ENCODE peak calls at places on chromosome 4, in four cellular contexts. T is HepG2, C is IMR-90, A is K562. L is an unnamed sample.

GRCh38 chr4:184420881-184421416 is 53.4 kb downstream of the IRF2 start:
- DNase-seq in T (no peak), A (no peak), C (no peak), L (no peak)

GRCh38 chr4:150104401-150105027 is 26.3 kb downstream of the DCLK2 start:
- DNase-seq in T (no peak), A (no peak), C (no peak), L (no peak)

GRCh38 chr4:87150498-87151261 is 69.7 kb downstream of the KLHL8 start:
- DNase-seq in A (peak), T (peak), C (peak), L (peak)

GRCh38 chr4:22416403-22416802 is 99.5 kb downstream of the ADGRA3 start:
- DNase-seq in A (peak), C (peak), T (no peak), L (no peak)

GRCh38 chr4:76213415-76214268 is at the start of gene SCARB2:
- DNase-seq in A (peak), C (peak), T (peak), L (peak)

GRCh38 chr4:188372051-188372450 is 232.8 kb downstream of the TRIML1 start:
- DNase-seq in A (no peak), T (no peak), C (peak), L (no peak)

GRCh38 chr4:137861682-137862081 is 329.4 kb upstream of the PCDH18 start:
- DNase-seq in A (peak), T (no peak), C (peak), L (peak)

GRCh38 chr4:68736813-68737212 is 66.4 kb upstream of the UGT2B15 start:
- DNase-seq in A (no peak), T (peak), C (no peak), L (no peak)

GRCh38 chr4:172035573-172035972 is 222.4 kb downstream of the GALNTL6 start:
- DNase-seq in C (no peak), T (no peak), A (no peak), L (no peak)

GRCh38 chr4:54001558-54002365 is 62.6 kb downstream of the CHIC2 start:
- DNase-seq in A (no peak), T (no peak), C (no peak), L (no peak)

GRCh38 chr4:7042697-7043464 is at the start of gene TADA2B:
- DNase-seq in C (peak), A (peak), T (peak), L (peak)

GRCh38 chr4:83552924-83553323 is 17.0 kb downstream of the GPAT3 start:
- DNase-seq in A (peak), C (peak), T (no peak), L (peak)

GRCh38 chr4:142917678-142918077 is 71.6 kb upstream of the INPP4B start:
- DNase-seq in A (no peak), C (no peak), T (peak), L (peak)

GRCh38 chr4:161404346-161405110 is 759.3 kb downstream of the FSTL5 start:
- DNase-seq in A (no peak), C (no peak), T (no peak), L (no peak)

GRCh38 chr4:78129383-78130108 is 72.4 kb downstream of the FRAS1 start:
- DNase-seq in A (no peak), C (no peak), T (no peak), L (no peak)

GRCh38 chr4:2794707-2795557 is 2.0 kb downstream of the SH3BP2 start:
- DNase-seq in A (peak), T (no peak), C (peak), L (no peak)

GRCh38 chr4:114494257-114494803 is 104.3 kb upstream of the UGT8 start:
- DNase-seq in A (no peak), T (no peak), C (no peak), L (no peak)

GRCh38 chr4:149755969-149756368 is 59.7 kb downstream of the IQCM start:
- DNase-seq in A (no peak), T (no peak), C (no peak), L (no peak)

GRCh38 chr4:7842384-7843279 is 97.0 kb downstream of the AFAP1 start:
- DNase-seq in A (no peak), C (peak), T (no peak), L (peak)

GRCh38 chr4:180923476-180923875 is 1319.7 kb upstream of the TENM3 start:
- DNase-seq in T (no peak), C (peak), A (no peak), L (no peak)

GRCh38 chr4:161714928-161715327 is 448.9 kb downstream of the FSTL5 start:
- DNase-seq in C (peak), T (no peak), A (no peak), L (no peak)

DNA sequence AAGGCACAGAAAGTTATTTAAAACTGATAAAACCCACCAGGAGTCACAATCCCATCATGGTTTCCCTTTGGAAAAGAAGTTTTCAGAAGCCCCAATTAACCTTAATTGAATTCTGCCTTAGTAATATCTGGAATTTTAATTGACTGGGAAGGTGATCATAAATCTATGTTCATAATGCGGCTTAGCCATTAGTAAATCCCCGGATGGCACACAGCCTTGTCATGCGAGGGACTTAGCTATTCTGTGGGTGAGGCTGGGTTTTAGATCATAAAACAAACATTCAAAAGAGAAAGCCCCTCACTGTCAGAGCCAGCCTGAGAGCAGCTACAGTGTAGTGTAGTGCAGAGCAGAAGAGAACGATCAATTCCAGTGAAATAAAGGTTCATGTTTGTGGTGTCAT is 124.0 kb upstream of the NOCT start:
- DNase-seq in T (no peak), A (no peak), C (no peak), L (no peak)
- TF ChIP-seq MAZ in T (no peak), A (no peak), C (no peak), L (no peak)

DNA sequence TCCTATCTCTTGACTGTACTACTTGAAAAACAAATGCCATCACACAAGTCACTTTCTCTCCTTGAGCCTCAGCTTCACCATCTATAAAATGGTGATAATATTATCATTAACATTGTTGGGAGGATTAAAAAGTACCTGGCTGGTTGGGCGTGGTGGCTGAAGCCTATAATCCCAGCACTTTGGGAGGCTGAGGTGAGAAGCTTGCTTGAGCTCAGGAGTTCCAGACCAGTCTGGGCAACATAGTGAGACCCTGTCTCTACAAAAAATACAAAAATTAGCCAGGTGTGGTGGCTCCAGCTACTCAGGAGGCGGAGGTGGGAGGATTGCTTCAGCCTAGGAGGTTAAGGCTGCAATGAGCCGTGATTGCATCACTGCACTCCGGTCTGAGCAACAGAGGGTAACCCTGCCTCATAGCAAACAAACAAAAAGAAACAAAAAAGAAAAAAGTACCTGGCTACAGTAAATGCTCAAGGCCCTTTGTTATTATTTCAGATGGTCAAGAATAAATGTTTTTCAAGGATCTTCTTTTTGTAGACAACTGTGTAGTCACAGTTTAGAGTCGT is 120.3 kb downstream of the CHRNA9 start:
- DNase-seq in T (peak), C (no peak), A (no peak), L (no peak)
- TF ChIP-seq MAZ in T (no peak), C (no peak), A (no peak), L (no peak)

DNA sequence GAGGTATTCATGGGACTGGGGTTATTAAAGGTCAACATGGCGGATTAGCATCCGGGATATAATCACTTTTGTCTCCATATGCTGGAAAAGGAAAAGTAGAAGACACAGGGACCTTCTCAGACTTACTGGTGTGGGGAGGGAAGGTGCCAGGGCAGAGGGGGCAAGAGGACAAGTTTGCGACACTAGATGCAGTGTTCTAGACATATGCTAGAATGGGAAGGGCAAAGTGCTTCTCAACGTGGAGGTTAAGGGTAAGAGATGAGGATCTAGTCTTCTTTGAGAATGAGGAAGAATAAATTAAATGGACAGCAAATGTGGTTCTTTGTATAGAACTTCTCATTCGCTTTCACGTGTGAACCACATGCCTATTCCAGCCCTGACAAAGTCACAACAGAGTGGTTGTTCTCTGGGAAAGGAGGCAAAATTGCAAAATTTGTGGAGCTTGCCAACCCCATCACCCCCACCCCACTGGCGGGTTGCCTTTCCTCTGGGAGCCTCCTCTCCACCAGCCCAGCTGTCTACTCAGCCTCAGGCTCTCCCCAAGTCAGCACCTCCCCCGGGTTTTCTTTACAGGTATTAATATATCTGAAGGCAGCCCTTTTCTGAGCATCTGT is 1.4 kb upstream of the ANXA5 start:
- DNase-seq in C (no peak), T (no peak), A (no peak), L (no peak)
- TF ChIP-seq MAZ in C (no peak), T (no peak), A (no peak), L (no peak)

GRCh38 chr4:134201216-134202098 is at the start of gene PABPC4L:
- DNase-seq in C (peak), A (peak), T (no peak), L (peak)
- TF ChIP-seq MAZ in C (no peak), A (peak), T (no peak), L (no peak)

DNA sequence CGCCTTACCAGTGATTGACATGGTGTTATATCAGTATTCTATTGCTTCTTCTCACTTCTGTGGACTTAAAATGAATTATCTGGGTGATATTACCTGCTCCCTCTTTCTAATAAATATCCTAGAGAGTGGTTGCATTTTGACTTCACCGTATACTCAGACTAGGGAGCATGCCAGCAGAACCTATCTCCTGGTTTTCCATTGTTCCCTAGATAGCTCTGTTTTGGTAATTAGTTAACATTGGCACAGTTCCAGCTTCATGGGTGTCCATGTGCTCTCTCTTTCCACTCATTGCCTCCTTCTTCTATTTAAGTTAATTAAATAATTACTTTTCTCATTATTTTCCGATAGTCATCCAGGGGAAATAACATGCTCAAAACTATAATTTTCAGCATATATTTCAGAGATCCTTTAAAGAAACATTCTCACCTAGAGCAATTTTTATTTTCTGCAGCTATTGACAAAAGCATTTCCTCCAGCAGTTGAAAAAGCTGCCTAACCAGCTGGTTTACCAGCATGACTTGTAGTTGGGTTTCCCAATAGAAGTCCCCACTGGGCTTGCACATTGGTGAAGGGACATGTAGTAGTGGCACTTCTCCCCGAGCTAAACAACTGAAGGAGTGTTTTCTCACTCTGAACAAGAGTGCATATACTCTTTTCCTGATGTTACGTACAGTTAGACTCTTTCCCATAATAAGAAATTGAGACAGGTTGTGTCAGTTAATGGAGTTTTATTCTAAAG is 27.9 kb upstream of the PAPSS1 start:
- DNase-seq in A (no peak), T (no peak), C (no peak), L (no peak)
- TF ChIP-seq MAZ in A (no peak), T (no peak), C (no peak), L (no peak)

DNA sequence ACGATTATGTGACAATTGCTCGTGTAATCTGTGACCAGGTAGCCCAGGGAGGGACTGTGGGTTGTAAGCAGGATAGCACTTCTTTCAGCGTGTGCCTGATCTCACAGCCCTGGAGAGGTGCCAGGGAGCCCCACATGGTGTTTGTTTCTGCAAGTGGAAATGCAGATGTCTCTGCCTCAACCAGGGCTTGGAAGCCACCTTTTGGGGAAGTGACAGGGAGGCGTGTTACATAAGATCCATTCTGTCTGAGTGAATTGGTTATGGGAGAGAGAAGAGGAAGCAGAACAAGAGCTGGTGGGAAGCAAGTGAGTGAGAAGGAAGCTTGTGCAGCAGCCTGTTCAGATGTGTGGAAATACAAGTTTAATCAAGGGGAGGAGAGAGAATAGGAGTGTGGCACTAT is 104.5 kb upstream of the GATB start:
- DNase-seq in T (no peak), A (no peak), C (no peak), L (no peak)
- TF ChIP-seq MAZ in T (no peak), A (no peak), C (no peak), L (no peak)